ENCODE peak calls at places on chromosomes 7 and 10, in six cellular contexts. X is mesendoderm, N is activated T-cell treated with anti-CD3 and anti-CD28 coated beads for 1 hour, O is NCI-H2107, J is right lobe of liver, V is neural crest cell. A is an unnamed sample.

GRCh38 chr10:95411635-95412034 is 120.8 kb upstream of the PDLIM1 start:
- DNase-seq in J (no peak), N (no peak), X (peak; percentile 54), V (no peak), O (no peak), A (no peak)

GRCh38 chr7:155377837-155378579 is 79.9 kb upstream of the EN2 start:
- DNase-seq in V (no peak), N (no peak), J (no peak), O (no peak), X (peak; percentile 40), A (peak; percentile 45)

GRCh38 chr7:50304911-50305621 is 550 bp downstream of the IKZF1 start:
- DNase-seq in V (no peak), N (peak; percentile 52), X (no peak), J (no peak), O (no peak), A (no peak)

GRCh38 chr7:73557108-73557396 is 438 bp downstream of the BCL7B start:
- DNase-seq in O (peak; percentile 93), N (peak; percentile 79), J (peak; percentile 96), V (peak; percentile 88), X (peak; percentile 97), A (peak; percentile 97)

GRCh38 chr7:113200281-113200680 is 81.9 kb upstream of the SMIM30 start:
- DNase-seq in V (no peak), J (no peak), X (no peak), O (no peak), N (no peak), A (no peak)

GRCh38 chr7:12921751-12922345 is 234.4 kb downstream of the ARL4A start:
- DNase-seq in N (no peak), X (no peak), O (no peak), V (no peak), J (no peak), A (no peak)

GRCh38 chr10:60032723-60033122 is 126.4 kb upstream of the CCDC6 start:
- DNase-seq in N (no peak), V (no peak), O (peak; percentile 24), X (peak; percentile 51), J (peak; percentile 60), A (no peak)

GRCh38 chr7:379456-380225 is 89.7 kb downstream of the FOXL3 start:
- DNase-seq in V (no peak), N (no peak), O (no peak), J (peak; percentile 43), X (peak; percentile 65), A (peak; percentile 46)

GRCh38 chr7:124077546-124077945 is 44.7 kb upstream of the TMEM229A start:
- DNase-seq in J (no peak), V (no peak), N (no peak), O (no peak), X (peak; percentile 46), A (no peak)

GRCh38 chr7:70674268-70675025 is 457.5 kb upstream of the GALNT17 start:
- DNase-seq in X (peak; percentile 63), O (no peak), N (no peak), V (no peak), J (no peak), A (no peak)

GRCh38 chr7:75979361-75980125 is 14.9 kb downstream of the TMEM120A start:
- DNase-seq in O (no peak), J (no peak), X (no peak), N (no peak), V (no peak), A (peak; percentile 44)

GRCh38 chr7:84247591-84247990 is 53.0 kb upstream of the SEMA3A start:
- DNase-seq in X (no peak), N (no peak), V (no peak), J (no peak), O (no peak), A (no peak)

GRCh38 chr10:22002531-22003110 is 909 bp downstream of the DNAJC1 start:
- DNase-seq in V (no peak), J (no peak), X (peak; percentile 68), N (no peak), O (no peak), A (no peak)

GRCh38 chr7:99079104-99079503 is 64.8 kb downstream of the SMURF1 start:
- DNase-seq in O (no peak), N (no peak), J (no peak), X (no peak), V (no peak), A (no peak)

GRCh38 chr7:81327468-81327867 is 408.6 kb upstream of the SEMA3C start:
- DNase-seq in X (no peak), O (no peak), V (no peak), J (no peak), N (no peak), A (no peak)

GRCh38 chr7:143279186-143280098 is 5.3 kb upstream of the TMEM139 start:
- DNase-seq in O (no peak), V (no peak), J (no peak), X (peak; percentile 78), N (no peak), A (no peak)

GRCh38 chr7:90957883-90958282 is 306.4 kb upstream of the FZD1 start:
- DNase-seq in V (no peak), O (no peak), J (no peak), X (no peak), N (no peak), A (no peak)

GRCh38 chr10:91610444-91610843 is 22.4 kb downstream of the PPP1R3C start:
- DNase-seq in J (no peak), X (no peak), O (no peak), N (no peak), V (no peak), A (no peak)

GRCh38 chr10:133257489-133258065 is 19.1 kb downstream of the ADAM8 start:
- DNase-seq in V (no peak), N (no peak), J (peak; percentile 75), O (no peak), X (peak; percentile 73), A (peak; percentile 87)

GRCh38 chr7:145168427-145168826 is 332.6 kb upstream of the TPK1 start:
- DNase-seq in X (no peak), N (no peak), O (no peak), J (no peak), V (no peak), A (no peak)

A was measured in aorta.